ENCODE peak calls at places on chromosome 13, in eight cellular contexts. O, Y, S, H, P, W, V and B are unnamed samples. For H3K4me1, the result is how much of the 10 kb centered on the place peaks cover.

GRCh38 chr13:109494955-109495354 is 291.4 kb downstream of the IRS2 start:
- DNase-seq in O (peak), Y (peak), S (no peak), H (no peak), P (no peak), W (no peak), V (no peak), B (no peak)

GRCh38 chr13:90055760-90056159 is 1291.7 kb upstream of the MIR17HG start:
- DNase-seq in O (no peak), Y (no peak), S (no peak), H (no peak), P (no peak), W (no peak), V (no peak), B (no peak)

GRCh38 chr13:46168341-46168740 is 13.6 kb downstream of the LCP1 start:
- DNase-seq in O (no peak), Y (no peak), S (no peak), H (peak), P (no peak), W (peak), V (no peak), B (no peak)

GRCh38 chr13:107157272-107157671 is 589.3 kb upstream of the ARGLU1 start:
- DNase-seq in O (no peak), Y (no peak), S (no peak), H (no peak), P (no peak), W (no peak), V (no peak), B (no peak)

GRCh38 chr13:80141114-80141849 is 199.6 kb downstream of the SPRY2 start:
- DNase-seq in O (no peak), Y (no peak), S (peak), H (peak), P (no peak), W (no peak), V (no peak), B (no peak)

GRCh38 chr13:94061316-94061715 is 418.2 kb downstream of the DCT start:
- DNase-seq in O (no peak), Y (no peak), S (no peak), H (no peak), P (no peak), W (no peak), V (no peak), B (no peak)

GRCh38 chr13:75357576-75358295 is 124.2 kb downstream of the TBC1D4 start:
- DNase-seq in O (peak), Y (peak), S (no peak), H (no peak), P (peak), W (no peak), V (peak), B (no peak)

GRCh38 chr13:66424417-66424816 is 805.7 kb downstream of the PCDH9 start:
- DNase-seq in O (no peak), Y (no peak), S (no peak), H (no peak), P (no peak), W (no peak), V (no peak), B (no peak)

GRCh38 chr13:50574731-50575130 is 268.8 kb downstream of the DLEU7 start:
- DNase-seq in O (no peak), Y (no peak), S (no peak), H (no peak), P (no peak), W (no peak), V (no peak), B (no peak)

GRCh38 chr13:25249001-25249543 is 38.2 kb downstream of the MTMR6 start:
- DNase-seq in O (peak), Y (peak), S (no peak), H (peak), P (no peak), W (no peak), V (no peak), B (no peak)

GRCh38 chr13:80962855-80963254 is 621.9 kb upstream of the SPRY2 start:
- DNase-seq in O (no peak), Y (no peak), S (no peak), H (no peak), P (no peak), W (no peak), V (no peak), B (no peak)

GRCh38 chr13:79448413-79448812 is 32.5 kb upstream of the NDFIP2 start:
- DNase-seq in O (no peak), Y (no peak), S (no peak), H (no peak), P (no peak), W (no peak), V (no peak), B (no peak)

GRCh38 chr13:96673825-96674224 is 320.5 kb downstream of the OXGR1 start:
- DNase-seq in O (no peak), Y (no peak), S (no peak), H (no peak), P (no peak), W (no peak), V (no peak), B (no peak)

GRCh38 chr13:29958476-29958875 is 108.1 kb upstream of the UBL3 start:
- DNase-seq in O (no peak), Y (no peak), S (no peak), H (no peak), P (no peak), W (no peak), V (no peak), B (no peak)

GRCh38 chr13:23488442-23488841 is 54.9 kb upstream of the SACS start:
- DNase-seq in O (peak), Y (peak), S (no peak), H (no peak), P (no peak), W (no peak), V (no peak), B (no peak)

GRCh38 chr13:67061750-67062149 is 168.4 kb downstream of the PCDH9 start:
- DNase-seq in O (no peak), Y (no peak), S (no peak), H (no peak), P (no peak), W (no peak), V (no peak), B (no peak)

GRCh38 chr13:70088926-70089325 is 18.7 kb upstream of the ATXN8OS start:
- DNase-seq in O (no peak), Y (no peak), S (no peak), H (no peak), P (no peak), W (no peak), V (no peak), B (no peak)

GRCh38 chr13:75120071-75120470 is 361.9 kb downstream of the TBC1D4 start:
- DNase-seq in O (no peak), Y (no peak), S (no peak), H (no peak), P (no peak), W (no peak), V (no peak), B (no peak)

GRCh38 chr13:32408296-32408998 is 19.5 kb downstream of the N4BP2L1 start:
- DNase-seq in O (no peak), Y (no peak), S (no peak), H (no peak), P (no peak), W (no peak), V (no peak), B (no peak)

GRCh38 chr13:108609353-108609752 is 20.1 kb upstream of the MYO16 start:
- DNase-seq in O (peak), Y (peak), S (no peak), H (no peak), P (no peak), W (no peak), V (no peak), B (no peak)

GRCh38 chr13:79692846-79693245 is 211.9 kb downstream of the NDFIP2 start:
- DNase-seq in O (no peak), Y (no peak), S (no peak), H (no peak), P (no peak), W (no peak), V (no peak), B (no peak)

GRCh38 chr13:31912641-31913401 is 118.8 kb upstream of the FRY start:
- DNase-seq in O (peak), Y (no peak), S (no peak), H (no peak), P (no peak), W (no peak), V (no peak), B (no peak)

GRCh38 chr13:24214528-24214927 is 54.0 kb downstream of the SPATA13 start:
- DNase-seq in O (no peak), Y (no peak), S (no peak), H (no peak), P (no peak), W (no peak), V (no peak), B (no peak)

GRCh38 chr13:43057653-43058317 is 34.4 kb downstream of the DNAJC15 start:
- DNase-seq in O (no peak), Y (no peak), S (no peak), H (no peak), P (no peak), W (no peak), V (no peak), B (no peak)

GRCh38 chr13:49020940-49021548 is 45.3 kb downstream of the FNDC3A start:
- DNase-seq in O (no peak), Y (no peak), S (no peak), H (no peak), P (no peak), W (no peak), V (no peak), B (no peak)

GRCh38 chr13:50909605-50910482 is at the start of gene RNASEH2B:
- DNase-seq in O (peak), Y (peak), S (peak), H (peak), P (peak), W (peak), V (peak), B (peak)

GRCh38 chr13:110638814-110639806 is 23.8 kb downstream of the NAXD start:
- DNase-seq in O (peak), Y (no peak), S (peak), H (no peak), P (peak), W (no peak), V (no peak), B (peak)

GRCh38 chr13:33676700-33677048 is 141.3 kb upstream of the RFC3 start:
- DNase-seq in O (peak), Y (peak), S (peak), H (peak), P (no peak), W (no peak), V (no peak), B (no peak)

GRCh38 chr13:64272681-64273080 is 2857.0 kb upstream of the PCDH20 start:
- DNase-seq in O (no peak), Y (no peak), S (no peak), H (no peak), P (no peak), W (no peak), V (no peak), B (no peak)

GRCh38 chr13:103812966-103813365 is 746.7 kb upstream of the SLC10A2 start:
- DNase-seq in O (peak), Y (no peak), S (no peak), H (no peak), P (no peak), W (no peak), V (no peak), B (no peak)
- TF ChIP-seq EP300 in O (no peak), Y (no peak), S (no peak), H (no peak), P (no peak), W (no peak), V (no peak), B (no peak)

GRCh38 chr13:37646531-37646930 is 48.0 kb upstream of the POSTN start:
- DNase-seq in O (no peak), Y (no peak), S (no peak), H (no peak), P (no peak), W (no peak), V (no peak), B (no peak)
- H3K4me3 ChIP-seq in O (no peak), Y (no peak), S (no peak), H (no peak), P (no peak), W (no peak), V (no peak), B (no peak)

DNA sequence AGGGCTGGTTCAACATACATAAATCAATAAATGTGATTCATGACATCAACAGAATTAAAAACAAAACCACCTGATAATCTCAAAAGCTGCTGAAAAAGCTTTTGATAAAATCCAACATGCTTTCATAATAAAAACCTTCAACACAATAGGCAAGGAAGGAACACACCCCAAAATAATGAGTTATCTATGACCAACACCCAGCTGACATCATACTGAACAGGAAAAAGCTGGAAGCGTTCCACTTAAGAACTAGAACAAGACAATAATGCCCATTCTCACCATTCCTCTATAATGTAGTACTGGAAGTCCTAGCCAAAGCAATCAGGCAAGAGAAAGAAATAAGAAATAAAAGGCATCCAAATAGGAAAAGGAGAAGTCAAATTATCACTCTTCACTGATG is 116.2 kb upstream of the FREM2 start:
- DNase-seq in O (no peak), Y (no peak), S (no peak), H (no peak), P (no peak), W (no peak), V (no peak), B (no peak)
- H3K4me1 ChIP-seq in O (under half), Y (under half), S (under half), H (under half), P (under half), W (under half), V (under half), B (under half)

GRCh38 chr13:20128459-20128927 is 32.4 kb downstream of the GJA3 start:
- DNase-seq in O (peak), Y (no peak), S (peak), H (no peak), P (no peak), W (peak), V (no peak), B (no peak)
- TF ChIP-seq EP300 in O (no peak), Y (no peak), S (no peak), H (no peak), P (no peak), W (no peak), V (no peak), B (no peak)

GRCh38 chr13:84648069-84648640 is 765.9 kb upstream of the SLITRK1 start:
- DNase-seq in O (no peak), Y (no peak), S (no peak), H (no peak), P (no peak), W (no peak), V (no peak), B (no peak)
- H3K4me3 ChIP-seq in O (no peak), Y (no peak), S (no peak), H (no peak), P (no peak), W (no peak), V (no peak), B (no peak)

GRCh38 chr13:99207511-99207910 is 6.9 kb downstream of the UBAC2 start:
- DNase-seq in O (no peak), Y (no peak), S (no peak), H (no peak), P (peak), W (no peak), V (no peak), B (no peak)

GRCh38 chr13:99206226-99206625 is 5.6 kb downstream of the UBAC2 start:
- DNase-seq in O (no peak), Y (no peak), S (no peak), H (no peak), P (no peak), W (no peak), V (no peak), B (no peak)

GRCh38 chr13:99203601-99204579 is 3.2 kb downstream of the UBAC2 start:
- DNase-seq in O (no peak), Y (no peak), S (no peak), H (no peak), P (no peak), W (no peak), V (no peak), B (no peak)

GRCh38 chr13:99206873-99207272 is 6.2 kb downstream of the UBAC2 start:
- DNase-seq in O (no peak), Y (no peak), S (no peak), H (no peak), P (no peak), W (no peak), V (no peak), B (no peak)

DNA sequence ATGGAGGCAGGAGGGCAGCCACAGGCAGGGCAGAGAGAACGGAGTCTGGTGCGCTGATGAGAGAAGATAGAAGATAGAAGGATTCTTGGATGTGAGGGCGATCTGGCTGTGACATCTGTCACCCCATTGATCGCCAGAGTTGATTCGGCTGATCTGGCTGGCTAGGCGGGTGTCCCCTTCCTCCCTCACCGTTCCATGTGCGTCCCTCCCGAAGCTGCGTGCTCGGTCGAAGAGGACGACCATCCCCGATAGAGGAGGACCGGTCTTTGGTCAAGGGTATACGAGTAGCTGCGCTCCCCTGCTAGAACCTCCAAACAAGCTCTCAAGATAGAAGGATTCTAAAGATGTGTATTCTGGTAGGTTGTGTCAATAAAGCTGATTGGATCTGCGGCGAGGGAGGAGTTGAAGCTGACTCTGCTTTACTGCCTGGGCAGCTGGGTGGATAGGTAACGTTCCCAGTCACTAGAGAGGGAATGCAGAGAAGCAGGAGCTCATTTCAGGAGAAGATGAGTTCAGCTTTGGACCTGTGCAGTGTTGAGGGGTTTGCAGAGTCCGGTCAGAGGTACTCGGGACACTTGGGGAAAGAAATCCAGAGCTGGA is 5.1 kb downstream of the UBAC2 start:
- DNase-seq in O (no peak), Y (no peak), S (no peak), H (no peak), P (peak), W (no peak), V (no peak), B (no peak)
- H3K4me1 ChIP-seq in O (under half), Y (under half), S (under half), H (under half), P (under half), W (under half), V (under half), B (half or more)